ENCODE peak calls at places on chromosomes 2 and 18, in nine cellular contexts. R is C1 segment of cervical spinal cord; J is fibroblast of mammary gland; L is caudate nucleus; F is central memory CD4-positive, alpha-beta T cell; O is GM23248; S is SJSA1; H is smooth muscle cell of the brain vasculature; P is amygdala. C is an unnamed sample.

GRCh38 chr18:13797157-13797611 is 26.8 kb upstream of the MC5R start:
- DNase-seq in O (no peak), H (no peak), S (no peak), L (no peak), F (no peak), J (no peak), P (no peak), R (no peak), C (no peak)

GRCh38 chr2:119808516-119809147 is 48.9 kb downstream of the PTPN4 start:
- DNase-seq in P (no peak), J (peak), S (no peak), H (no peak), R (no peak), O (peak), F (no peak), L (no peak), C (no peak)

GRCh38 chr2:154507186-154507585 is 191.3 kb upstream of the KCNJ3 start:
- DNase-seq in O (no peak), H (no peak), L (no peak), J (no peak), S (no peak), P (no peak), F (no peak), R (no peak), C (no peak)

GRCh38 chr2:45739796-45740485 is 88.5 kb downstream of the PRKCE start:
- DNase-seq in H (no peak), R (no peak), S (no peak), O (no peak), L (no peak), P (no peak), F (no peak), J (peak), C (no peak)

GRCh38 chr2:44148997-44149396 is 19.7 kb upstream of the PPM1B start:
- DNase-seq in P (no peak), S (no peak), O (no peak), J (no peak), R (no peak), F (no peak), H (no peak), L (no peak), C (no peak)

GRCh38 chr2:48398285-48399135 is 131.4 kb upstream of the STON1 start:
- DNase-seq in H (no peak), L (no peak), R (no peak), P (peak), J (no peak), S (no peak), F (no peak), O (no peak), C (no peak)

GRCh38 chr2:37205689-37206341 is 9.5 kb downstream of the CEBPZOS start:
- DNase-seq in F (no peak), R (no peak), J (no peak), O (no peak), H (no peak), S (no peak), P (no peak), L (no peak), C (no peak)

GRCh38 chr18:48777026-48777736 is 173.6 kb downstream of the SMAD7 start:
- DNase-seq in L (peak), S (peak), P (no peak), R (peak), O (peak), F (peak), J (peak), H (no peak), C (peak)

GRCh38 chr2:120763516-120763915 is 27.8 kb downstream of the GLI2 start:
- DNase-seq in S (no peak), L (no peak), F (no peak), H (no peak), P (no peak), J (peak), R (no peak), O (no peak), C (no peak)